ENCODE peak calls at places on chromosomes 1 and 21, in five cellular contexts. Y is stromal cell of bone marrow, L is choroid plexus epithelial cell, A is hepatocyte, I is ACHN. P is an unnamed sample.

GRCh38 chr1:163821679-163822078 is 499.9 kb downstream of the NUF2 start:
- DNase-seq in Y (no peak), L (no peak), A (no peak), I (no peak), P (no peak)

GRCh38 chr1:234230414-234230862 is 142.8 kb upstream of the COA6 start:
- DNase-seq in Y (no peak), L (no peak), A (no peak), I (no peak), P (no peak)

GRCh38 chr1:26768755-26769154 is 19.0 kb upstream of the PIGV start:
- DNase-seq in Y (peak), L (peak), A (peak), I (peak), P (no peak)

GRCh38 chr1:19203440-19203839 is 6.6 kb downstream of the UBR4 start:
- DNase-seq in Y (peak), L (peak), A (no peak), I (peak), P (no peak)

GRCh38 chr1:176205322-176205914 is 1.7 kb downstream of the COP1 start:
- DNase-seq in Y (no peak), L (peak), A (no peak), I (peak), P (no peak)

GRCh38 chr1:21961337-21961736 is 15.5 kb upstream of the CELA3B start:
- DNase-seq in Y (no peak), L (no peak), A (no peak), I (no peak), P (no peak)

GRCh38 chr1:156848461-156849150 is 10.3 kb downstream of the INSRR start:
- DNase-seq in Y (no peak), L (no peak), A (peak), I (no peak), P (no peak)

GRCh38 chr21:7951854-7952519 is 2569.4 kb upstream of the TPTE start:
- DNase-seq in Y (no peak), L (no peak), A (no peak), I (no peak), P (no peak)

GRCh38 chr1:1924378-1924777 is 5.3 kb upstream of the TMEM52 start:
- DNase-seq in Y (no peak), L (no peak), A (peak), I (no peak), P (no peak)

GRCh38 chr1:156430305-156430704 is 61.3 kb downstream of the RHBG start:
- DNase-seq in Y (no peak), L (no peak), A (no peak), I (no peak), P (no peak)

GRCh38 chr1:67956096-67956495 is 94.3 kb downstream of the DIRAS3 start:
- DNase-seq in Y (no peak), L (peak), A (no peak), I (no peak), P (no peak)

GRCh38 chr1:154940213-154940879 is 3.8 kb upstream of the PMVK start:
- DNase-seq in Y (no peak), L (no peak), A (no peak), I (no peak), P (no peak)

GRCh38 chr1:203113308-203113707 is 14.2 kb upstream of the ADORA1 start:
- DNase-seq in Y (no peak), L (no peak), A (no peak), I (no peak), P (no peak)

GRCh38 chr1:15454256-15454655 is 2.3 kb upstream of the CELA2A start:
- DNase-seq in Y (peak), L (peak), A (no peak), I (no peak), P (no peak)